ENCODE peak calls at places on chromosomes 12 and 14, in six cellular contexts. O is COLO829; V is GM04503; H is stimulated activated naive CD8-positive, alpha-beta T cell treated with anti-CD3 and anti-CD28 coated beads, Interleukin-15, amount 100 ng/mL, for 72 hours; U is RWPE1; T is WTC11. Y is an unnamed sample.

GRCh38 chr14:101600891-101601602 is 39.8 kb downstream of the DIO3 start:
- DNase-seq in T (no peak), U (no peak), H (no peak), V (no peak), O (no peak), Y (peak)

GRCh38 chr12:15004401-15004800 is 31.6 kb downstream of the PDE6H start:
- DNase-seq in V (no peak), U (no peak), H (no peak), O (no peak), T (no peak), Y (no peak)

GRCh38 chr14:94638961-94639817 is 27.0 kb downstream of the SERPINA3 start:
- DNase-seq in U (no peak), H (no peak), T (no peak), V (no peak), O (no peak), Y (no peak)

GRCh38 chr12:65536876-65537661 is 258.6 kb downstream of the MSRB3 start:
- DNase-seq in H (no peak), T (no peak), O (peak), U (peak), V (peak), Y (peak)

GRCh38 chr12:53232641-53233538 is 881 bp upstream of the RARG start:
- DNase-seq in U (peak), V (no peak), T (peak), O (no peak), H (no peak), Y (no peak)

GRCh38 chr14:70622111-70622712 is 19.5 kb upstream of the TTC9 start:
- DNase-seq in U (peak), T (peak), V (no peak), O (peak), H (peak), Y (no peak)

GRCh38 chr14:55384536-55384935 is 27.1 kb downstream of the ATG14 start:
- DNase-seq in O (no peak), H (no peak), V (no peak), U (no peak), T (no peak), Y (no peak)

GRCh38 chr14:75864352-75864751 is 117.4 kb downstream of the TGFB3 start:
- DNase-seq in O (peak), U (peak), T (no peak), H (no peak), V (no peak), Y (no peak)

GRCh38 chr12:116646901-116647300 is 87.7 kb downstream of the MAP1LC3B2 start:
- DNase-seq in T (no peak), U (no peak), V (no peak), H (no peak), O (no peak), Y (no peak)

GRCh38 chr12:52827499-52828090 is 6.5 kb downstream of the KRT79 start:
- DNase-seq in O (no peak), V (no peak), H (no peak), T (no peak), U (no peak), Y (no peak)